ENCODE peak calls at places on chromosomes 5 and 9, in five cellular contexts. One of them, this sample, is unnamed.

GRCh38 chr5:3287516-3287915 is 308.1 kb upstream of the IRX1 start:
- DNase-seq in body of pancreas: no peak
- DNase-seq in psoas muscle: no peak
- DNase-seq in GM23338: no peak
- DNase-seq in brain microvascular endothelial cell: no peak
- DNase-seq in this sample: no peak

GRCh38 chr5:1168751-1169607 is 32.4 kb upstream of the SLC6A19 start:
- DNase-seq in body of pancreas: peak
- DNase-seq in brain microvascular endothelial cell: no peak
- DNase-seq in GM23338: no peak
- DNase-seq in psoas muscle: no peak
- DNase-seq in this sample: no peak

GRCh38 chr5:33806736-33807442 is 84.9 kb downstream of the ADAMTS12 start:
- DNase-seq in psoas muscle: no peak
- DNase-seq in brain microvascular endothelial cell: peak
- DNase-seq in body of pancreas: no peak
- DNase-seq in GM23338: no peak
- DNase-seq in this sample: no peak

GRCh38 chr9:104071589-104071988 is 22.5 kb upstream of the SMC2 start:
- DNase-seq in brain microvascular endothelial cell: no peak
- DNase-seq in psoas muscle: no peak
- DNase-seq in GM23338: no peak
- DNase-seq in body of pancreas: no peak
- DNase-seq in this sample: no peak

GRCh38 chr5:148912714-148913398 is 86.4 kb downstream of the ADRB2 start:
- DNase-seq in brain microvascular endothelial cell: peak
- DNase-seq in body of pancreas: no peak
- DNase-seq in GM23338: peak
- DNase-seq in psoas muscle: no peak
- DNase-seq in this sample: no peak

GRCh38 chr9:71725590-71726338 is 42.5 kb downstream of the CEMIP2 start:
- DNase-seq in GM23338: no peak
- DNase-seq in body of pancreas: no peak
- DNase-seq in brain microvascular endothelial cell: peak
- DNase-seq in psoas muscle: no peak
- DNase-seq in this sample: peak

GRCh38 chr9:123542435-123543225 is 186.6 kb downstream of the CRB2 start:
- DNase-seq in body of pancreas: no peak
- DNase-seq in GM23338: no peak
- DNase-seq in brain microvascular endothelial cell: no peak
- DNase-seq in psoas muscle: no peak
- DNase-seq in this sample: no peak

GRCh38 chr9:77911928-77912327 is 119.7 kb downstream of the GNAQ start:
- DNase-seq in body of pancreas: no peak
- DNase-seq in brain microvascular endothelial cell: no peak
- DNase-seq in GM23338: no peak
- DNase-seq in psoas muscle: no peak
- DNase-seq in this sample: no peak

GRCh38 chr9:129989362-129989708 is 53.7 kb downstream of the FNBP1 start:
- DNase-seq in brain microvascular endothelial cell: no peak
- DNase-seq in psoas muscle: no peak
- DNase-seq in GM23338: no peak
- DNase-seq in body of pancreas: no peak
- DNase-seq in this sample: no peak

GRCh38 chr5:150780180-150780692 is 1.7 kb downstream of the SMIM3 start:
- DNase-seq in psoas muscle: peak
- DNase-seq in body of pancreas: peak
- DNase-seq in brain microvascular endothelial cell: peak
- DNase-seq in GM23338: no peak
- DNase-seq in this sample: no peak

GRCh38 chr9:136941231-136942111 is 3.1 kb downstream of the FBXW5 start:
- DNase-seq in brain microvascular endothelial cell: no peak
- DNase-seq in body of pancreas: no peak
- DNase-seq in psoas muscle: peak
- DNase-seq in GM23338: no peak
- DNase-seq in this sample: no peak

GRCh38 chr9:135664266-135664665 is 1.2 kb downstream of the LCN9 start:
- DNase-seq in body of pancreas: no peak
- DNase-seq in brain microvascular endothelial cell: no peak
- DNase-seq in psoas muscle: peak
- DNase-seq in GM23338: no peak
- DNase-seq in this sample: peak
- H3K27ac ChIP-seq in body of pancreas: no peak
- H3K27ac ChIP-seq in brain microvascular endothelial cell: no peak
- H3K27ac ChIP-seq in psoas muscle: no peak
- H3K27ac ChIP-seq in GM23338: no peak
- H3K27ac ChIP-seq in this sample: no peak

DNA sequence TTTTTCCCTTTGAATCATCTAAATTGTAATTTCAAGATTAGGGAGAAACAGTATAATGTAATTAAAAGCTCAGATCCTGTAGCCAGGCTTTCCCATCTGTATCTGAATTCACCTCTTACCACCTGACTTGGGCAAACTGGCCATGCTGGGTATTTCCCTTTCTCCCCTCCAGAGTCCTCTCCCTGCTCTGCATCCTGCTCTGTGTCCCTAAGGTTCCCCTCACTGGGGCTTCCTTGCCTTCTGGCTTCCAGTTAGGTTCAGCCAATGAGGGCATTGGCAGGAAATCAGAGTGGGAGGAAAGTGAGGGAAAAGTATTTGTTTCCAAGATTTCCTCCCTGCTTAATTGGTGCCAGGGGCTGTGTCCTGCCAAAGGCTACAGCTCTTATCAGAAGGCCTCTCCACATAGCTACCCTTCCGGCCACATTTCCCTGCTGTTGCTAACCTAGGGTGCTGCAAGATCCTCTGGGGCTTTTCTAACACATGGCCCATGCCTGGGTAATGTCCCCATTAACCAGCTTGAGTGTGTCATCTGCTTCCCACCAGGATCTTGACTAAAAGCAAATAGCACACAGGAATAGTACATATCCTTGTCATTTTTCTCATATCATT is 51.0 kb upstream of the MPDZ start:
- DNase-seq in psoas muscle: no peak
- DNase-seq in GM23338: peak
- DNase-seq in brain microvascular endothelial cell: no peak
- DNase-seq in body of pancreas: peak
- DNase-seq in this sample: no peak
- H3K27ac ChIP-seq in psoas muscle: no peak
- H3K27ac ChIP-seq in GM23338: no peak
- H3K27ac ChIP-seq in brain microvascular endothelial cell: no peak
- H3K27ac ChIP-seq in body of pancreas: no peak
- H3K27ac ChIP-seq in this sample: no peak

GRCh38 chr9:96617439-96618185 is 2.0 kb downstream of the CDC14B start:
- DNase-seq in GM23338: peak
- DNase-seq in body of pancreas: peak
- DNase-seq in psoas muscle: no peak
- DNase-seq in brain microvascular endothelial cell: no peak
- DNase-seq in this sample: no peak
- H3K27ac ChIP-seq in GM23338: no peak
- H3K27ac ChIP-seq in body of pancreas: peak
- H3K27ac ChIP-seq in psoas muscle: peak
- H3K27ac ChIP-seq in brain microvascular endothelial cell: no peak
- H3K27ac ChIP-seq in this sample: peak

DNA sequence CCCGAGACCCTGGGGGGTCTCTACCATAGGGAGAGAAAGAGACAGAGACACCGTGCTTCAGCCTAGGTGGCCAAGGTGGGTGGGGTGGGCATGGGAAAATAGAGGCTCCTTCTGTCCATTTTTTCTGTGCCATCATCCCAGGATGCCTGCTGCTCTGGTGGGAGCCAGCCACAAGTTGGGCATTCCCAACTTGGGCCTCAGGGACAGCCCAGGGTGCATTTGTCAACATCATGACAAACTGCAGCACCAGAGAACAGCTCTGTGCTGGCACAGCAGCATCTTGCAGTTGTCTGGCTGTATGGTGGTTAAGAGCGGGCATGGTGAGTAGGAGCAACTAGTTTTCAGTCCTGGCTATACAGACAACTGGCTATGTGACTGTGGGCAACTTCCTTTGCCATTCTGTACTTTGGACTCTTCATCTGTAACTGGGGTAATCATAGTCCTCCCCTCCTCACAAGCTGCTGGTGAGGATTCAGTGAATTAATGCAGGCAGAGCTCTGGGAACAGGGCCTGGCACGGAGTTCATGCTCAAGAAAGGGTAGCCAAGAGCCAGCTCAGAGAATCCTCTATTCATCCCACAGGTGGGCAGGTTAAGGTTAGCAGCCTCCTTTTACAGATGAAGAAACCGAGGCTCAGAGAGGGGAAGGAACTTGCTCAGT is 100.5 kb downstream of the RGS3 start:
- DNase-seq in psoas muscle: peak
- DNase-seq in body of pancreas: no peak
- DNase-seq in brain microvascular endothelial cell: no peak
- DNase-seq in GM23338: no peak
- DNase-seq in this sample: peak
- H3K27ac ChIP-seq in psoas muscle: peak
- H3K27ac ChIP-seq in body of pancreas: peak
- H3K27ac ChIP-seq in brain microvascular endothelial cell: no peak
- H3K27ac ChIP-seq in GM23338: no peak
- H3K27ac ChIP-seq in this sample: peak

This sample was measured in breast epithelium.